ENCODE peak calls at places on chromosomes 7 and 10, in six cellular contexts. L, S, Z, M, T and O are unnamed samples.

GRCh38 chr10:121418126-121418777 is 180.0 kb downstream of the FGFR2 start:
- DNase-seq in T (no peak), L (no peak), M (no peak), S (no peak), Z (no peak), O (no peak)

GRCh38 chr10:10992961-10993714 is 24.5 kb upstream of the CELF2 start:
- DNase-seq in S (no peak), T (no peak), Z (no peak), M (no peak), L (no peak), O (no peak)

GRCh38 chr10:122515588-122516231 is 44.8 kb upstream of the DMBT1 start:
- DNase-seq in M (no peak), Z (no peak), S (no peak), T (no peak), L (no peak), O (peak; percentile 69)

GRCh38 chr7:103127006-103127405 is 21.9 kb downstream of the NAPEPLD start:
- DNase-seq in S (no peak), L (no peak), T (no peak), Z (no peak), M (no peak), O (no peak)

GRCh38 chr7:2239242-2239641 is 2.8 kb downstream of the MRM2 start:
- DNase-seq in T (no peak), S (no peak), M (no peak), Z (no peak), L (no peak), O (no peak)

GRCh38 chr7:3673524-3673923 is 372.5 kb downstream of the SDK1 start:
- DNase-seq in Z (no peak), L (no peak), S (peak; percentile 76), T (no peak), M (peak; percentile 88), O (peak; percentile 21)

GRCh38 chr7:28856656-28857055 is 101.5 kb downstream of the TRIL start:
- DNase-seq in S (no peak), M (no peak), L (no peak), T (no peak), Z (no peak), O (no peak)

GRCh38 chr10:128073880-128074279 is 52.3 kb downstream of the MKI67 start:
- DNase-seq in L (no peak), T (no peak), S (no peak), Z (no peak), M (no peak), O (no peak)

GRCh38 chr7:4103352-4104091 is 578.6 kb upstream of the FOXK1 start:
- DNase-seq in S (peak; percentile 70), M (peak; percentile 47), T (no peak), Z (no peak), L (no peak), O (no peak)

GRCh38 chr7:37901890-37902524 is 14.6 kb downstream of the SFRP4 start:
- DNase-seq in M (no peak), S (peak; percentile 54), Z (no peak), L (no peak), T (no peak), O (no peak)

GRCh38 chr7:51187941-51188340 is 128.7 kb downstream of the COBL start:
- DNase-seq in L (no peak), T (no peak), Z (no peak), S (peak; percentile 86), M (peak; percentile 92), O (no peak)

GRCh38 chr7:31488562-31489203 is 25.2 kb upstream of the ITPRID1 start:
- DNase-seq in T (peak; percentile 59), Z (no peak), S (peak; percentile 80), L (no peak), M (peak; percentile 87), O (no peak)

GRCh38 chr10:132062181-132062515 is 3.6 kb upstream of the JAKMIP3 start:
- DNase-seq in M (no peak), L (peak; percentile 27), T (no peak), Z (peak; percentile 41), S (no peak), O (no peak)

GRCh38 chr7:36010656-36011587 is 142.1 kb upstream of the EEPD1 start:
- DNase-seq in S (no peak), Z (no peak), M (no peak), L (no peak), T (no peak), O (no peak)

GRCh38 chr10:33116293-33116697 is 158.3 kb upstream of the ITGB1 start:
- DNase-seq in M (peak; percentile 82), Z (no peak), T (peak; percentile 40), S (peak; percentile 81), L (no peak), O (no peak)

DNA sequence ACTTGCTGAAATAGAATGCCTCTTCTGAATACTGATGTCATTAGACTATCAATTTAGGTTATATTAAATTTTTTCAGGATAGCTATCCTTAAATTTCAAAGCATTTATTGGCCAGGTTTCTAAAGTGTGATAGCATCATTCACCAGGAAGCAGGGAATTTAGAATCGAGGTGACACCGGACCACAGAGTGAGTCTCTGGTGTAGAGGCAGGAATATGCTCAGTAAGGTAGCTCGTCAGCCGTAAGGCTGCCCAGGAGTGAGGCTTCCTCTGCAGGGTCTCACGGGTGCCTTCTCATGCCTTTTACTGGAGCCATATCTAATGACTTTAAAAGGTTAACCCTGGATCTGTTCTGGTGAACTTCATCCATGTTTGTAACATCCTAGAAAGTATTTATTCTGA is 170.8 kb upstream of the KLF14 start:
- DNase-seq in M (no peak), T (no peak), S (no peak), L (no peak), Z (no peak), O (no peak)
- H3K4me1 ChIP-seq in M (peaks cover 31% of the 10 kb centered on the region), T (peaks cover 7% of the 10 kb centered on the region), S (no peaks in the 10 kb centered on the region), L (no peaks in the 10 kb centered on the region), Z (peaks cover 69% of the 10 kb centered on the region), O (peaks cover 13% of the 10 kb centered on the region)

GRCh38 chr10:113128450-113129105 is 178.5 kb downstream of the TCF7L2 start:
- DNase-seq in S (peak; percentile 62), Z (no peak), L (no peak), M (no peak), T (no peak), O (no peak)

GRCh38 chr10:113129117-113129516 is 179.1 kb downstream of the TCF7L2 start:
- DNase-seq in M (no peak), Z (no peak), T (no peak), L (no peak), S (peak; percentile 69), O (no peak)

GRCh38 chr10:113126506-113127192 is 176.6 kb downstream of the TCF7L2 start:
- DNase-seq in M (peak; percentile 83), S (peak; percentile 86), Z (no peak), L (peak; percentile 83), T (peak; percentile 64), O (peak; percentile 18)

GRCh38 chr10:113131611-113132330 is 181.7 kb downstream of the TCF7L2 start:
- DNase-seq in L (no peak), Z (no peak), T (no peak), S (no peak), M (no peak), O (no peak)

DNA sequence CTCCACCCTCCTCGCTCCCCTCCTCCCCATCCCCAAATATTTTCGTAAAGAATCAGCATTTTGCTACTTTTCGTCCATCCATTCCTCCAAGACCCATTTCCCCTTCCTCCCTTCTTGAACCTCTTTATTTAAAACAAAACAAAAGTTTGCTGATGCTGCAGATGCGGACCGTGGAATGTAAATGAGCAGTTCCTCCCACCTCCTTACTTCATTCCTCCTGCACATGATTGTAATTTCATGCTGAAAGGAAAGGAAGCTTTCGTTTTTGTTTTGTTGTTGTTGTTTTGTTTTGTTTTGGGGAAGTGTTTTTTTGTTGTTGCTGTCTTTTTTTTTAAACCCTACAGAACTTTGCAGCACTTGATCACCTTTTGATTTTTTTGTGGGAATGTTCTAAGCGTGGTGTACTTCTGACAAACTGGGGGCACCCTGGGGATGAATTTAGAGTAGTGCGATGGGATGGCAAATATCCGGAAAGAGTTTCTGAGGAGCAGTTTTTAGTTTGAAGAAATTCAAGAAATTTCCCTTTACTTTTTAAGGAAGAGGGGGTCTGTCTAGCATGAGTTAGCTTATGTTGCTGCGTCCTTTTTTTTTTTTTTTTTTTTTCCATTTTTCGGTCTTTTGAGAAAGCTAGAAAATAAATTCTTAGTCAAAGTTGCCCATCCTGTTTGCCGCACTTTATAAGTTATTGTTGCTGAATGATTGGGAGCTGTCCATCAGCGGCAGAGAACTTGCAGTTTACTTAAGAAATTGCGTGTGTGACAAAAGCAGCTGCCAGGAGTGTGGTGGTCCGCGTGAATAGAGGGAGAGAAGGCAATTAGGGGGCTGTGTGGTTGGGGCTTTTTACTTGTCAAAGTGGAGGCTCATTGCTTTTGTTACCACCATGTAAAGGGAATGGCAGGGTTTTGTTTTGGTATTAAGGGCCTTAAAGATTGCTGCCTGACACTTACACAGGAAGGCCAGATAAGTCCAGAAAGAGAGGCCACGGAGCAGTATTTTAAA is 177.5 kb downstream of the TCF7L2 start:
- DNase-seq in T (peak; percentile 61), Z (no peak), M (no peak), L (no peak), S (no peak), O (no peak)
- H3K4me3 ChIP-seq in T (no peak overlapping the region), Z (peak overlapping the region; percentile 44), M (peak overlapping the region; percentile 48), L (no peak overlapping the region), S (no peak overlapping the region), O (no peak overlapping the region)

GRCh38 chr10:125087897-125088215 is 72.5 kb downstream of the CTBP2 start:
- DNase-seq in S (no peak), Z (no peak), L (no peak), M (no peak), T (no peak), O (no peak)

GRCh38 chr10:125091891-125092290 is 68.5 kb downstream of the CTBP2 start:
- DNase-seq in T (no peak), Z (no peak), L (no peak), S (no peak), M (no peak), O (no peak)

GRCh38 chr10:125086716-125087115 is 73.6 kb downstream of the CTBP2 start:
- DNase-seq in L (no peak), S (no peak), M (no peak), T (no peak), Z (no peak), O (no peak)

GRCh38 chr10:125087191-125087896 is 73.0 kb downstream of the CTBP2 start:
- DNase-seq in S (no peak), L (peak; percentile 33), Z (no peak), T (no peak), M (no peak), O (no peak)

GRCh38 chr10:125089486-125089885 is 70.9 kb downstream of the CTBP2 start:
- DNase-seq in Z (no peak), L (peak; percentile 5), T (no peak), M (no peak), S (no peak), O (no peak)
- H3K4me1 ChIP-seq in Z (peaks cover 34% of the 10 kb centered on the region), L (no peaks in the 10 kb centered on the region), T (no peaks in the 10 kb centered on the region), M (peaks cover 49% of the 10 kb centered on the region), S (peaks cover 5% of the 10 kb centered on the region), O (no peaks in the 10 kb centered on the region)

GRCh38 chr7:16921151-16921550 is 39.4 kb upstream of the AGR3 start:
- DNase-seq in S (no peak), M (no peak), T (no peak), L (no peak), Z (no peak), O (no peak)
- H3K4me3 ChIP-seq in S (no peak overlapping the region), M (no peak overlapping the region), T (no peak overlapping the region), L (no peak overlapping the region), Z (no peak overlapping the region), O (no peak overlapping the region)